ENCODE peak calls at places on chromosomes 7 and 10, in seven cellular contexts. One of them, this sample, is unnamed.

GRCh38 chr10:118840071-118840775 is 85.5 kb upstream of the CACUL1 start:
- DNase-seq in A549: no peak
- DNase-seq in endodermal cell: peak; percentile 60
- DNase-seq in adrenal gland: no peak
- DNase-seq in stomach: no peak
- DNase-seq in GM23338: no peak
- DNase-seq in tibial artery: no peak
- DNase-seq in this sample: no peak

GRCh38 chr7:158310924-158311713 is 276.5 kb downstream of the PTPRN2 start:
- DNase-seq in adrenal gland: no peak
- DNase-seq in stomach: no peak
- DNase-seq in A549: no peak
- DNase-seq in endodermal cell: no peak
- DNase-seq in tibial artery: no peak
- DNase-seq in GM23338: no peak
- DNase-seq in this sample: no peak

GRCh38 chr7:2274666-2275065 is 32.6 kb downstream of the NUDT1 start:
- DNase-seq in endodermal cell: no peak
- DNase-seq in stomach: no peak
- DNase-seq in A549: no peak
- DNase-seq in tibial artery: no peak
- DNase-seq in GM23338: no peak
- DNase-seq in adrenal gland: no peak
- DNase-seq in this sample: no peak

GRCh38 chr10:30488319-30488718 is 54.3 kb downstream of the MAP3K8 start:
- DNase-seq in stomach: no peak
- DNase-seq in A549: no peak
- DNase-seq in GM23338: no peak
- DNase-seq in adrenal gland: no peak
- DNase-seq in tibial artery: no peak
- DNase-seq in endodermal cell: no peak
- DNase-seq in this sample: no peak

GRCh38 chr7:1548438-1548831 is 7.6 kb downstream of the TMEM184A start:
- DNase-seq in adrenal gland: no peak
- DNase-seq in A549: peak; percentile 53
- DNase-seq in endodermal cell: no peak
- DNase-seq in GM23338: no peak
- DNase-seq in stomach: no peak
- DNase-seq in tibial artery: no peak
- DNase-seq in this sample: no peak

GRCh38 chr10:78362406-78363022 is 328.9 kb downstream of the RPS24 start:
- DNase-seq in stomach: no peak
- DNase-seq in endodermal cell: peak; percentile 80
- DNase-seq in A549: no peak
- DNase-seq in tibial artery: peak; percentile 43
- DNase-seq in adrenal gland: peak; percentile 30
- DNase-seq in GM23338: no peak
- DNase-seq in this sample: no peak

GRCh38 chr10:32489935-32490334 is 44.0 kb downstream of the CCDC7 start:
- DNase-seq in adrenal gland: no peak
- DNase-seq in tibial artery: no peak
- DNase-seq in A549: no peak
- DNase-seq in endodermal cell: no peak
- DNase-seq in stomach: no peak
- DNase-seq in GM23338: no peak
- DNase-seq in this sample: no peak

GRCh38 chr7:37942934-37943610 is 22.6 kb downstream of the EPDR1 start:
- DNase-seq in A549: peak; percentile 77
- DNase-seq in tibial artery: peak; percentile 45
- DNase-seq in adrenal gland: peak; percentile 94
- DNase-seq in GM23338: peak; percentile 70
- DNase-seq in endodermal cell: peak; percentile 77
- DNase-seq in stomach: no peak
- DNase-seq in this sample: peak; percentile 77

GRCh38 chr10:132865851-132866600 is 76.3 kb downstream of the CFAP46 start:
- DNase-seq in endodermal cell: peak; percentile 38
- DNase-seq in stomach: peak; percentile 17
- DNase-seq in GM23338: no peak
- DNase-seq in tibial artery: peak; percentile 9
- DNase-seq in A549: no peak
- DNase-seq in adrenal gland: no peak
- DNase-seq in this sample: no peak

GRCh38 chr10:67296926-67297325 is 371.1 kb downstream of the LRRTM3 start:
- DNase-seq in tibial artery: no peak
- DNase-seq in endodermal cell: no peak
- DNase-seq in stomach: no peak
- DNase-seq in adrenal gland: no peak
- DNase-seq in GM23338: no peak
- DNase-seq in A549: no peak
- DNase-seq in this sample: no peak

GRCh38 chr7:36198854-36199266 is 45.8 kb downstream of the EEPD1 start:
- DNase-seq in GM23338: no peak
- DNase-seq in endodermal cell: peak; percentile 26
- DNase-seq in tibial artery: no peak
- DNase-seq in stomach: no peak
- DNase-seq in adrenal gland: no peak
- DNase-seq in A549: no peak
- DNase-seq in this sample: no peak

GRCh38 chr10:29130190-29130673 is 158.6 kb upstream of the LYZL1 start:
- DNase-seq in tibial artery: no peak
- DNase-seq in GM23338: peak; percentile 66
- DNase-seq in endodermal cell: peak; percentile 58
- DNase-seq in adrenal gland: no peak
- DNase-seq in A549: peak; percentile 69
- DNase-seq in stomach: no peak
- DNase-seq in this sample: no peak

GRCh38 chr10:98687685-98688084 is 240.9 kb upstream of the HPS1 start:
- DNase-seq in adrenal gland: no peak
- DNase-seq in endodermal cell: no peak
- DNase-seq in GM23338: no peak
- DNase-seq in stomach: no peak
- DNase-seq in A549: no peak
- DNase-seq in tibial artery: no peak
- DNase-seq in this sample: no peak

GRCh38 chr7:157831143-157831900 is 494.5 kb downstream of the DNAJB6 start:
- DNase-seq in tibial artery: no peak
- DNase-seq in endodermal cell: no peak
- DNase-seq in adrenal gland: no peak
- DNase-seq in GM23338: no peak
- DNase-seq in A549: no peak
- DNase-seq in stomach: no peak
- DNase-seq in this sample: no peak

GRCh38 chr10:29860159-29860558 is 199.2 kb downstream of the JCAD start:
- DNase-seq in endodermal cell: no peak
- DNase-seq in A549: no peak
- DNase-seq in GM23338: no peak
- DNase-seq in tibial artery: no peak
- DNase-seq in stomach: no peak
- DNase-seq in adrenal gland: no peak
- DNase-seq in this sample: no peak

GRCh38 chr10:113691381-113691780 is 11.7 kb downstream of the CASP7 start:
- DNase-seq in A549: no peak
- DNase-seq in adrenal gland: no peak
- DNase-seq in tibial artery: no peak
- DNase-seq in GM23338: no peak
- DNase-seq in endodermal cell: no peak
- DNase-seq in stomach: no peak
- DNase-seq in this sample: no peak

GRCh38 chr7:37187179-37187578 is 261.5 kb downstream of the ELMO1 start:
- DNase-seq in A549: no peak
- DNase-seq in endodermal cell: no peak
- DNase-seq in stomach: no peak
- DNase-seq in tibial artery: no peak
- DNase-seq in adrenal gland: no peak
- DNase-seq in GM23338: no peak
- DNase-seq in this sample: no peak

GRCh38 chr7:122887198-122887597 is 938 bp upstream of the CADPS2 start:
- DNase-seq in adrenal gland: peak; percentile 84
- DNase-seq in A549: peak; percentile 54
- DNase-seq in stomach: peak; percentile 78
- DNase-seq in tibial artery: peak; percentile 79
- DNase-seq in endodermal cell: peak; percentile 83
- DNase-seq in GM23338: peak; percentile 75
- DNase-seq in this sample: peak; percentile 69

GRCh38 chr10:119428789-119429188 is 113.7 kb downstream of the RGS10 start:
- DNase-seq in A549: no peak
- DNase-seq in tibial artery: no peak
- DNase-seq in adrenal gland: no peak
- DNase-seq in endodermal cell: no peak
- DNase-seq in GM23338: no peak
- DNase-seq in stomach: no peak
- DNase-seq in this sample: no peak

GRCh38 chr7:26583094-26583493 is 281.3 kb downstream of the SKAP2 start:
- DNase-seq in tibial artery: no peak
- DNase-seq in A549: no peak
- DNase-seq in GM23338: no peak
- DNase-seq in endodermal cell: no peak
- DNase-seq in stomach: no peak
- DNase-seq in adrenal gland: no peak
- DNase-seq in this sample: no peak

GRCh38 chr7:38016567-38016966 is 96.1 kb downstream of the EPDR1 start:
- DNase-seq in endodermal cell: no peak
- DNase-seq in A549: no peak
- DNase-seq in stomach: no peak
- DNase-seq in adrenal gland: no peak
- DNase-seq in GM23338: no peak
- DNase-seq in tibial artery: no peak
- DNase-seq in this sample: no peak

GRCh38 chr7:24291271-24291670 is 7.3 kb downstream of the NPY start:
- DNase-seq in adrenal gland: no peak
- DNase-seq in endodermal cell: no peak
- DNase-seq in tibial artery: no peak
- DNase-seq in GM23338: no peak
- DNase-seq in stomach: no peak
- DNase-seq in A549: no peak
- DNase-seq in this sample: no peak

GRCh38 chr10:94279835-94280709 is 82.7 kb downstream of the NOC3L start:
- DNase-seq in tibial artery: no peak
- DNase-seq in GM23338: peak; percentile 89
- DNase-seq in A549: peak; percentile 55
- DNase-seq in stomach: peak; percentile 32
- DNase-seq in adrenal gland: peak; percentile 58
- DNase-seq in endodermal cell: peak; percentile 90
- DNase-seq in this sample: peak; percentile 27

GRCh38 chr10:1734288-1734687 is 3.0 kb downstream of the ADARB2 start:
- DNase-seq in tibial artery: no peak
- DNase-seq in GM23338: no peak
- DNase-seq in stomach: no peak
- DNase-seq in adrenal gland: no peak
- DNase-seq in A549: no peak
- DNase-seq in endodermal cell: no peak
- DNase-seq in this sample: no peak

GRCh38 chr10:1737222-1738061 is at the start of gene ADARB2:
- DNase-seq in A549: no peak
- DNase-seq in stomach: peak; percentile 58
- DNase-seq in tibial artery: no peak
- DNase-seq in GM23338: peak; percentile 91
- DNase-seq in endodermal cell: peak; percentile 95
- DNase-seq in adrenal gland: no peak
- DNase-seq in this sample: no peak

GRCh38 chr10:1736972-1737221 is 428 bp downstream of the ADARB2 start:
- DNase-seq in A549: no peak
- DNase-seq in tibial artery: no peak
- DNase-seq in adrenal gland: no peak
- DNase-seq in GM23338: no peak
- DNase-seq in endodermal cell: no peak
- DNase-seq in stomach: no peak
- DNase-seq in this sample: no peak

GRCh38 chr10:1735562-1735961 is 1.8 kb downstream of the ADARB2 start:
- DNase-seq in GM23338: no peak
- DNase-seq in tibial artery: no peak
- DNase-seq in endodermal cell: no peak
- DNase-seq in adrenal gland: no peak
- DNase-seq in A549: no peak
- DNase-seq in stomach: no peak
- DNase-seq in this sample: no peak

GRCh38 chr10:1736180-1736971 is 949 bp downstream of the ADARB2 start:
- DNase-seq in endodermal cell: peak; percentile 60
- DNase-seq in A549: no peak
- DNase-seq in stomach: no peak
- DNase-seq in adrenal gland: no peak
- DNase-seq in GM23338: no peak
- DNase-seq in tibial artery: no peak
- DNase-seq in this sample: no peak
- H3K4me3 ChIP-seq in endodermal cell: peak overlapping the region; percentile 69
- H3K4me3 ChIP-seq in A549: no peak overlapping the region
- H3K4me3 ChIP-seq in stomach: peak overlapping the region; percentile 45
- H3K4me3 ChIP-seq in adrenal gland: no peak overlapping the region
- H3K4me3 ChIP-seq in GM23338: peak overlapping the region; percentile 65
- H3K4me3 ChIP-seq in tibial artery: no peak overlapping the region
- H3K4me3 ChIP-seq in this sample: no peak overlapping the region

GRCh38 chr10:23325132-23325531 is 19.5 kb downstream of the C10orf67 start:
- DNase-seq in tibial artery: no peak
- DNase-seq in A549: no peak
- DNase-seq in adrenal gland: no peak
- DNase-seq in stomach: no peak
- DNase-seq in GM23338: peak; percentile 11
- DNase-seq in endodermal cell: no peak
- DNase-seq in this sample: no peak
- TF ChIP-seq CTCF in tibial artery: no peak
- TF ChIP-seq CTCF in A549: no peak
- TF ChIP-seq CTCF in adrenal gland: no peak
- TF ChIP-seq CTCF in stomach: no peak
- TF ChIP-seq CTCF in GM23338: no peak
- TF ChIP-seq CTCF in endodermal cell: no peak
- TF ChIP-seq CTCF in this sample: no peak

DNA sequence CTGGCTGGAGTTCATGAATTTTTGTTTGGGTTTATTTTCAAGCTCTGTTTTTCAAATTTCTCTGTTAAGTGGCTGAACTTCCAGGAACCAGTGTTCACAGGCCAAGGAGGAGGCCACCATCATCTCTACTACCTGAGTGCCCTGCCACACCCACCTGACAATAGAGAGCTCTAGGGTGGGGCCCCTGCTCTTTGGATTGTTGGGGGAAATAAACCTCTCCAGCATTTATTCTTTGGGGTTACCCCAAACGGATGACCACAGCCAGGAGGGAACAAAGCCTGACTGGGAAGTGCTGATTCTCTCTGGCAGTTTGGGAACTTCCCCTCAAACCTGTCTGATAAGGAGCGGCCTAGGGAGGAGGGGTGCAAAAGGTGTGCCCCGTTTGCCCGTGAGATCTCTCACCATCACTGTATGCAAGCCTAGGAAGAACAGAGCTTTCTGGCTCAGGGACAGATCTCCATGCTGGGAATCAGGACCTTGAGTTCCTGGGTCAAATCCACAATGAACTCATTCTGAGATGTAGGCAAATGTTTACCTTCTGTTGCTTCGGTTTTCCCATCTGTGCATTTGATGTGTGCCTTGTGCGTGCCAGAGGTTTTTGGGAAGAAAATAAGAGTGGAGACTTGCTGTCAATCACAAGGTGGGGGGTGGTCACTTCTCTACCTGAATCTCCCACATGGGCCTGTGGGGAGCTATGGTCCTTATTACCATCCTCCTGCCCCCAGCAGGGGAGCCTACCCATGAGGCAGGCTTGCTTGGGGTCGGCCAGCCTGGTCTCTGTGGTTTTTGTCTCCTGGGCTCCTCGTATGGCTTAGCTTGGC is 27.7 kb upstream of the PDCD4 start:
- DNase-seq in endodermal cell: no peak
- DNase-seq in A549: no peak
- DNase-seq in stomach: no peak
- DNase-seq in tibial artery: no peak
- DNase-seq in GM23338: no peak
- DNase-seq in adrenal gland: no peak
- DNase-seq in this sample: peak; percentile 83
- H3K27ac ChIP-seq in endodermal cell: no peak overlapping the region
- H3K27ac ChIP-seq in A549: no peak overlapping the region
- H3K27ac ChIP-seq in stomach: peak overlapping the region; percentile 89
- H3K27ac ChIP-seq in tibial artery: no peak overlapping the region
- H3K27ac ChIP-seq in GM23338: no peak overlapping the region
- H3K27ac ChIP-seq in adrenal gland: no peak overlapping the region
- H3K27ac ChIP-seq in this sample: peak overlapping the region; percentile 97

GRCh38 chr7:73424486-73424885 is 9.1 kb upstream of the FZD9 start:
- DNase-seq in endodermal cell: no peak
- DNase-seq in tibial artery: no peak
- DNase-seq in GM23338: no peak
- DNase-seq in stomach: no peak
- DNase-seq in adrenal gland: no peak
- DNase-seq in A549: no peak
- DNase-seq in this sample: no peak
- H3K4me3 ChIP-seq in endodermal cell: no peak overlapping the region
- H3K4me3 ChIP-seq in tibial artery: peak overlapping the region; percentile 50
- H3K4me3 ChIP-seq in GM23338: peak overlapping the region; percentile 56
- H3K4me3 ChIP-seq in stomach: peak overlapping the region; percentile 37
- H3K4me3 ChIP-seq in adrenal gland: no peak overlapping the region
- H3K4me3 ChIP-seq in A549: no peak overlapping the region
- H3K4me3 ChIP-seq in this sample: no peak overlapping the region

This sample was measured in colonic mucosa.